ENCODE peak calls at places on chromosomes 5 and 9, in six cellular contexts. P is NCI-H1417 treated with DMSO at 0.1 percent for 48 hours, R is T-helper 2 cell, Y is adipocyte, T is dorsolateral prefrontal cortex, U is ELR. F is an unnamed sample.

GRCh38 chr9:125240649-125240999 is 519 bp downstream of the HSPA5 start:
- DNase-seq in R (peak), Y (peak), P (no peak), T (peak), U (peak), F (peak)

GRCh38 chr5:98839469-98840383 is 66.3 kb downstream of the RGMB start:
- DNase-seq in R (peak), T (no peak), Y (no peak), U (peak), P (no peak), F (no peak)

GRCh38 chr9:109342878-109343277 is 22.0 kb upstream of the EPB41L4B start:
- DNase-seq in P (no peak), U (no peak), T (no peak), Y (no peak), R (no peak), F (no peak)

GRCh38 chr5:133696782-133697507 is 84.6 kb upstream of the FSTL4 start:
- DNase-seq in Y (no peak), P (no peak), U (no peak), T (peak), R (no peak), F (no peak)

GRCh38 chr5:1759378-1759970 is 40.2 kb downstream of the MRPL36 start:
- DNase-seq in R (no peak), T (no peak), P (no peak), U (no peak), Y (no peak), F (no peak)

GRCh38 chr9:8821910-8822666 is 1022.5 kb upstream of the DMAC1 start:
- DNase-seq in T (no peak), U (no peak), Y (no peak), R (peak), P (no peak), F (no peak)

GRCh38 chr5:135245521-135246499 is 153.2 kb downstream of the MACROH2A1 start:
- DNase-seq in Y (peak), T (no peak), U (peak), P (no peak), R (no peak), F (no peak)

GRCh38 chr9:136278894-136279293 is 25.0 kb downstream of the CCDC187 start:
- DNase-seq in R (no peak), P (no peak), U (no peak), Y (no peak), T (no peak), F (no peak)

GRCh38 chr9:33263131-33263935 is 1.2 kb downstream of the BAG1 start:
- DNase-seq in Y (peak), R (peak), U (peak), T (no peak), P (no peak), F (no peak)

GRCh38 chr5:170439944-170440269 is 50.7 kb upstream of the KCNMB1 start:
- DNase-seq in U (no peak), Y (no peak), T (no peak), P (no peak), R (no peak), F (no peak)

GRCh38 chr5:136311999-136312398 is 53.3 kb downstream of the TRPC7 start:
- DNase-seq in Y (no peak), U (no peak), P (no peak), R (no peak), T (no peak), F (no peak)

GRCh38 chr9:127783111-127783621 is 2.7 kb upstream of the CDK9 start:
- DNase-seq in T (no peak), R (peak), U (no peak), Y (no peak), P (no peak), F (peak)

GRCh38 chr5:97528941-97529340 is 345.9 kb upstream of the RIOK2 start:
- DNase-seq in T (no peak), P (peak), U (peak), Y (peak), R (no peak), F (no peak)

GRCh38 chr5:36459191-36460135 is 146.9 kb upstream of the SLC1A3 start:
- DNase-seq in T (no peak), P (no peak), Y (no peak), R (peak), U (peak), F (no peak)

GRCh38 chr5:127028822-127029457 is 1.4 kb downstream of the MARCHF3 start:
- DNase-seq in T (no peak), P (no peak), U (peak), R (no peak), Y (no peak), F (no peak)

GRCh38 chr5:137613554-137614265 is 114.6 kb upstream of the SPOCK1 start:
- DNase-seq in R (no peak), T (peak), U (peak), P (no peak), Y (peak), F (no peak)

GRCh38 chr9:84860423-84861115 is 191.0 kb downstream of the NTRK2 start:
- DNase-seq in Y (no peak), T (no peak), U (no peak), P (no peak), R (no peak), F (no peak)

GRCh38 chr9:107644774-107645463 is 155.3 kb upstream of the KLF4 start:
- DNase-seq in U (no peak), T (no peak), Y (no peak), R (no peak), P (no peak), F (no peak)